ENCODE peak calls at places on chromosomes 12 and 14, in six cellular contexts. I is breast epithelium, E is tibial nerve, V is uterus, G is gastrocnemius medialis, Q is IMR-90. L is an unnamed sample.

GRCh38 chr14:72525087-72525909 is 368.6 kb downstream of the DPF3 start:
- DNase-seq in I (no peak), E (no peak), V (no peak), G (no peak), Q (no peak), L (no peak)

GRCh38 chr12:3055712-3056467 is 21.3 kb upstream of the TSPAN9 start:
- DNase-seq in I (no peak), E (no peak), V (peak), G (no peak), Q (no peak), L (no peak)

GRCh38 chr12:85367886-85368385 is 87.9 kb downstream of the ALX1 start:
- DNase-seq in I (no peak), E (no peak), V (no peak), G (no peak), Q (no peak), L (no peak)

GRCh38 chr12:123761841-123762714 is at the start of gene DNAH10:
- DNase-seq in I (no peak), E (no peak), V (no peak), G (no peak), Q (no peak), L (no peak)

GRCh38 chr14:52356025-52356424 is 41.9 kb downstream of the PTGER2 start:
- DNase-seq in I (no peak), E (no peak), V (no peak), G (no peak), Q (peak), L (no peak)

GRCh38 chr12:79689477-79690155 is 1.1 kb downstream of the PAWR start:
- DNase-seq in I (peak), E (peak), V (peak), G (no peak), Q (peak), L (peak)

GRCh38 chr14:74133833-74134481 is 49.2 kb downstream of the LIN52 start:
- DNase-seq in I (no peak), E (no peak), V (no peak), G (no peak), Q (no peak), L (no peak)

GRCh38 chr12:54591001-54591591 is 2.6 kb upstream of the PPP1R1A start:
- DNase-seq in I (no peak), E (no peak), V (peak), G (no peak), Q (peak), L (no peak)

GRCh38 chr14:65019944-65020566 is 33.4 kb downstream of the FNTB start:
- DNase-seq in I (no peak), E (peak), V (peak), G (no peak), Q (peak), L (no peak)

GRCh38 chr12:31728289-31728916 is 418 bp downstream of the AMN1 start:
- DNase-seq in I (no peak), E (peak), V (peak), G (no peak), Q (no peak), L (no peak)

GRCh38 chr12:97556201-97556824 is 93.7 kb downstream of the RMST start:
- DNase-seq in I (peak), E (no peak), V (no peak), G (no peak), Q (no peak), L (no peak)

GRCh38 chr12:88546851-88547250 is 33.4 kb downstream of the KITLG start:
- DNase-seq in I (no peak), E (no peak), V (no peak), G (no peak), Q (peak), L (no peak)

GRCh38 chr12:106147956-106148355 is 9.2 kb upstream of the NUAK1 start:
- DNase-seq in I (peak), E (no peak), V (no peak), G (peak), Q (no peak), L (no peak)

GRCh38 chr12:126198966-126199692 is 1133.9 kb downstream of the AACS start:
- DNase-seq in I (peak), E (no peak), V (no peak), G (no peak), Q (no peak), L (no peak)

GRCh38 chr14:74524076-74524812 is 30.7 kb downstream of the ISCA2 start:
- DNase-seq in I (peak), E (no peak), V (no peak), G (no peak), Q (peak), L (no peak)

GRCh38 chr12:83763425-83763824 is 1076.7 kb downstream of the TMTC2 start:
- DNase-seq in I (no peak), E (no peak), V (no peak), G (no peak), Q (no peak), L (no peak)

GRCh38 chr14:104556256-104557021 is 23.1 kb upstream of the C14orf180 start:
- DNase-seq in I (no peak), E (no peak), V (no peak), G (no peak), Q (no peak), L (peak)

GRCh38 chr14:82009076-82009475 is 475.4 kb upstream of the SEL1L start:
- DNase-seq in I (no peak), E (no peak), V (no peak), G (no peak), Q (no peak), L (no peak)

GRCh38 chr14:96803958-96804357 is 6.8 kb downstream of the VRK1 start:
- DNase-seq in I (no peak), E (no peak), V (no peak), G (no peak), Q (peak), L (no peak)

GRCh38 chr14:22448035-22448904 is 140.8 kb downstream of the DAD1 start:
- DNase-seq in I (no peak), E (no peak), V (no peak), G (no peak), Q (no peak), L (no peak)

GRCh38 chr14:57848353-57848752 is 17.5 kb downstream of the SLC35F4 start:
- DNase-seq in I (no peak), E (no peak), V (no peak), G (no peak), Q (no peak), L (no peak)

DNA sequence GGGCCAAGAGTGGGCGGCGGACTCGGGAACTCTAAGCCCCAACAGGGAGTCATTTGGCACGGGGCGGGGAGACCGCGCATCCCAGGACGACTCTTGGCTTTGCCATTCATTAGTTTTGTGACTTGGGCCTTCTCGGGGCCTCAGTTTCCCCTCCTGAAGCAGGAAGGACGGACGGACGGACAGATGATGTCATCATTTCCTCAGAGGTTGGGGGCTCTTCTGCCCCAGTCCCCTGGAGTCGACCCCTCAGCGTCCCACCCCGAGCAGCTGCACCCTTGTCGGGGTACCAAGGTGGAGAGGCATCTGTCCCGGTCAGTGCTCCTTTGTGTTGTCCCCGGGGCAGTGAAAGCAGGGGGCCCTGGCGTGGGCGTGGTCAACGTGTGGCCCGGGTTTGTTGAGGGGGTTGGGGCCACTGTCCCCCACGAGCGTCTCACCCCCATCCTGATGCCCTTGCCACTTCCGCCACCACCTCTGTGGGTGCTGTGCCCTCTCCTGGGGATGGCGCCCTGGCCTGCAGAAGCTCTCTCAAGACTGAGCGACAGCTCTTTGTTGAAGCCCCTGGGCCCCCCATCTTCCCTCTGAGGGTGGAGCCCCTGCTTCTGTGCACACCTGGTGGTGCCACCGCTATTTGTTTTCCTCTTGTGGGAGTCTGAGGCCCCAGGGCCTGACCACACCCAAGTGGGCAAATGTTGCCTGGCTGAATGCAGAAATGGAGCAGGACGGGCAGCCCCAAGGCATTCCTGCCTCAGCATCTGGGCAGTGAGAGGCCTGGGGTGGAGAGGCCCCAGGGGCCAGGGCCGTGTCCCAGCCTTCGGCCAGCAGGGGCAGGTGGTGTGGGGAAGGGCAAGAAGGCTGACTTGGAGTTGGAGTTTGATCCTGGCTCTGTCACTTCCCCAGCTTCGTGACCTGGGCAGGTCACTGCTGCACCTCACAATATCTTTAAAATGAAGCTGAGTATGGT is 896 bp downstream of the HHIPL1 start:
- DNase-seq in I (no peak), E (no peak), V (no peak), G (no peak), Q (no peak), L (no peak)
- TF ChIP-seq POLR2A in I (no peak), E (no peak), V (no peak), G (no peak), Q (no peak), L (no peak)

GRCh38 chr12:56020437-56021189 is at the start of gene IKZF4:
- DNase-seq in I (no peak), E (no peak), V (peak), G (no peak), Q (peak), L (no peak)
- H3K4me3 ChIP-seq in I (peak), E (peak), V (peak), G (no peak), Q (peak), L (no peak)

GRCh38 chr12:93442411-93443340 is 929 bp upstream of the UBE2N start:
- DNase-seq in I (no peak), E (no peak), V (no peak), G (no peak), Q (peak), L (no peak)

GRCh38 chr12:93441111-93441616 is 583 bp downstream of the UBE2N start:
- DNase-seq in I (no peak), E (peak), V (peak), G (no peak), Q (peak), L (no peak)

GRCh38 chr12:93440043-93440835 is 1.5 kb downstream of the UBE2N start:
- DNase-seq in I (no peak), E (no peak), V (no peak), G (no peak), Q (peak), L (no peak)

GRCh38 chr12:93443576-93443975 is 1.8 kb upstream of the UBE2N start:
- DNase-seq in I (no peak), E (no peak), V (no peak), G (no peak), Q (no peak), L (no peak)

DNA sequence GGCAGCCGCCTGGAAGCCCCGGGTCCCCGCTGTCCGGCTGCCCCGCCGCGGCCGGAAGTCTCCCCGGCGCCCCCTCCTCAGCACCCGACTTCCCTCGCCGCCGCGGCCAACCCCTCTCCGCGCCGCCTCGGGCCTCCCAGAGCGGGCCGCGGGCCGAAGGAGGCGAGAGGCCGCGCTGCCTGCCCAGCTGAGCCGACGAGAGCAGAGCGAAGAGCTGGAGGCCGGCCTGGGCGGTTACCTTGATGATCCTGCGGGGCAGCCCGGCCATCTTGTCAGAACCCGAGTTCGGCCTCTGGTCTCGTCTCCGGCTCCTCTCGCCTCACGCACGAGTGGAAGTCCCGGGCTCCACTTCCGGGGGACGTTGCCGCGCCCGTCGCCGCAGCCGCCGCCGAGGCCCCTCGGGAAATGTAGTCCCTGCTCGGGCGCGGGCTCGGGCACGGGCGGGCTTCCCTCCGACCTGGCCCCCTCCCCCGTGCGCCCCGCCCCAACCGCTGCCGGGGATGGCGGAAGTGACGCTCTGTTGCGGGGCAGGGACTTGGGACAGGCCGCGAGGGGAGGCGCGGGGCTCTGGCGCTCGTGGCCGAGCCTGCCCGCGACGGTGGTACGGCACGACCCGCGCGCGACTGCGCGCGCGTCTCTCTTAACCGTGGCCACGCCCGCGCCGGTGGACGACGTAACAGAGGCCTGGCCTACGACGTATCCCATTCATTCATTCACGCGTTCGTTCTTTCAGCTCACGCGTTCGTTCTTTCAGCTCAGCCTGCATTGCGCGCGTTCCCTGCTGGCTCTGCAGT is at the start of gene UBE2N:
- DNase-seq in I (peak), E (peak), V (peak), G (peak), Q (peak), L (peak)
- TF ChIP-seq POLR2A in I (peak), E (peak), V (peak), G (peak), Q (peak), L (no peak)

GRCh38 chr12:49662998-49663843 is 39.9 kb downstream of the PRPF40B start:
- DNase-seq in I (peak), E (peak), V (peak), G (peak), Q (peak), L (no peak)
- H3K4me3 ChIP-seq in I (no peak), E (no peak), V (no peak), G (no peak), Q (no peak), L (no peak)

DNA sequence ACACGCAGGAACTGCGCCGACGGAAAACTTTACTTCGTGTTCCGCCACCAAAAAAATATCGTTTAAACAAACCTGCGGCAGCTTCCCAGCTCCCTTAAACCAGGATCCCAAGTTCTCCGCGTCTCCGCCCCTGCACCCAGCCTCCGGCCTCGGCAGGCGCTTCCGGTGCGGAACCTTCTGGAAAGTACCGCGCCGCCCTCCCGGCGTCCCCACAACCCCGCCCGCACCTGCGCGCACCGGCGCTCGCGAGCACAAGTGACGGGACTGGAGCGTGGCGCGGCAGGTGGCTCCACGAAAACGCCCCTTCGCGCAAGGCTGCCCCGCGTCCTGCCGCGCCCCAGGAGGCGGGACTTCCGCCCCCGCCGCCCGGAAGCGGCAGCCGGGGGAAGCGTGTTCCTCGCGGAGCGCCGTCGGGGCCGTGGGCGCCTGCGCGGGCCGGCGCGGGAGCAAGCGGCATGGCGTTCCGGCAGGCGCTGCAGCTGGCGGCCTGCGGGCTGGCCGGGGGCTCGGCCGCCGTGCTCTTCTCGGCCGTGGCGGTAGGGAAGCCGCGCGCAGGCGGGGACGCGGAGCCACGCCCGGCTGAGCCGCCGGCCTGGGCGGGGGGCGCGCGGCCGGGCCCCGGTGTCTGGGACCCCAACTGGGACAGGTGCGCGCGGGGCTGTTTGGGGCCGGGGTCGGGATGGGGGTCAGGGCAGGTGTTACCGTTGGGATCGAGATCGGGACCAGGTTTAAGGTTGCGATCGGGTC is at the start of gene PGAM5:
- DNase-seq in I (peak), E (peak), V (peak), G (peak), Q (peak), L (peak)
- TF ChIP-seq POLR2A in I (no peak), E (peak), V (peak), G (peak), Q (peak), L (no peak)

GRCh38 chr14:59087240-59087639 is 101.2 kb upstream of the DAAM1 start:
- DNase-seq in I (no peak), E (no peak), V (no peak), G (no peak), Q (no peak), L (no peak)

GRCh38 chr14:59086241-59086899 is 102.1 kb upstream of the DAAM1 start:
- DNase-seq in I (no peak), E (no peak), V (no peak), G (no peak), Q (peak), L (no peak)

GRCh38 chr14:59085207-59085739 is 103.2 kb upstream of the DAAM1 start:
- DNase-seq in I (no peak), E (no peak), V (no peak), G (no peak), Q (no peak), L (no peak)

DNA sequence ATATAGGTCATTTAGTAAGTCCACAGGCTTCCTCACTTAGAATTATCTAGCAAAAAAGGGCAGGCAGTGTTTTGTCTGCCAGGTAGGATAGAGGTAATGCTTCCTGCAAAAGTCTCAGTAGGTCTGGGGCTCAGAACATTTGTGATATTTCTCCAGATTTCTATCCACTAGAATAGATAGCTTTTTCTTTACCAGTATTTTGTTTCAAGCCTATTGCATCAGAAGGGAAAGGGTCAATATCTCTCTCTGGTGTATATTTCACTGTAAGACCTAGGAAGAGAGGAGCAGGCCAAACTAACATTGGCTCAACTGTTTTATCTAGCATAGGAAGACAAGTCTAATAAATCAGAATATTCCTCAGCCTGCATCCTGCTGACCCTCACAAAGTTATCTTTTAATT is 106.8 kb upstream of the DAAM1 start:
- DNase-seq in I (no peak), E (no peak), V (no peak), G (no peak), Q (no peak), L (no peak)
- H3K4me3 ChIP-seq in I (no peak), E (no peak), V (no peak), G (no peak), Q (no peak), L (no peak)

GRCh38 chr12:109065853-109066193 is 13.4 kb downstream of the USP30 start:
- DNase-seq in I (no peak), E (no peak), V (no peak), G (no peak), Q (no peak), L (no peak)
- TF ChIP-seq POLR2A in I (no peak), E (no peak), V (no peak), G (no peak), Q (no peak), L (no peak)

GRCh38 chr14:90610641-90611040 is 205.6 kb downstream of the TTC7B start:
- DNase-seq in I (no peak), E (no peak), V (no peak), G (no peak), Q (no peak), L (no peak)
- H3K4me3 ChIP-seq in I (no peak), E (no peak), V (no peak), G (no peak), Q (no peak), L (no peak)